ENCODE peak calls at places on chromosome 9, in ten cellular contexts. E, S, M, G, T, X, W, U, D and L are unnamed samples.

GRCh38 chr9:108463927-108464606 is 391.7 kb downstream of the ACTL7B start:
- DNase-seq in E (no peak), S (peak), M (peak), G (no peak), T (no peak), X (peak), W (no peak), U (peak), D (no peak), L (no peak)

GRCh38 chr9:16191237-16191636 is 638.4 kb downstream of the CCDC171 start:
- DNase-seq in E (no peak), S (peak), M (peak), G (no peak), T (no peak), X (peak), W (no peak), U (no peak), D (no peak), L (no peak)

GRCh38 chr9:99831857-99832557 is 10.3 kb downstream of the NR4A3 start:
- DNase-seq in E (no peak), S (no peak), M (no peak), G (no peak), T (no peak), X (no peak), W (no peak), U (no peak), D (no peak), L (no peak)

GRCh38 chr9:133502112-133502511 is 22.6 kb downstream of the MYMK start:
- DNase-seq in E (no peak), S (no peak), M (no peak), G (no peak), T (no peak), X (no peak), W (no peak), U (no peak), D (no peak), L (no peak)

GRCh38 chr9:93127395-93127911 is 6.6 kb downstream of the NINJ1 start:
- DNase-seq in E (no peak), S (peak), M (peak), G (no peak), T (no peak), X (no peak), W (no peak), U (peak), D (peak), L (no peak)

GRCh38 chr9:93080406-93080805 is 15.6 kb upstream of the CARD19 start:
- DNase-seq in E (no peak), S (no peak), M (no peak), G (no peak), T (no peak), X (no peak), W (no peak), U (no peak), D (peak), L (no peak)

GRCh38 chr9:119761737-119762136 is 392.5 kb upstream of the BRINP1 start:
- DNase-seq in E (no peak), S (no peak), M (no peak), G (peak), T (no peak), X (no peak), W (no peak), U (no peak), D (no peak), L (no peak)

GRCh38 chr9:73643379-73644013 is 491.8 kb downstream of the ANXA1 start:
- DNase-seq in E (peak), S (peak), M (peak), G (no peak), T (no peak), X (peak), W (no peak), U (peak), D (no peak), L (no peak)

GRCh38 chr9:89171693-89172092 is 6.9 kb downstream of the SHC3 start:
- DNase-seq in E (no peak), S (no peak), M (no peak), G (no peak), T (no peak), X (no peak), W (no peak), U (no peak), D (no peak), L (no peak)

GRCh38 chr9:98057095-98057799 is 715 bp downstream of the NANS start:
- DNase-seq in E (peak), S (peak), M (peak), G (no peak), T (no peak), X (no peak), W (no peak), U (peak), D (no peak), L (no peak)

GRCh38 chr9:99416007-99416406 is 193.9 kb downstream of the SEC61B start:
- DNase-seq in E (no peak), S (peak), M (peak), G (peak), T (no peak), X (peak), W (peak), U (peak), D (no peak), L (no peak)

GRCh38 chr9:97593960-97594359 is 39.2 kb downstream of the TSTD2 start:
- DNase-seq in E (no peak), S (peak), M (no peak), G (no peak), T (no peak), X (no peak), W (no peak), U (no peak), D (no peak), L (no peak)

GRCh38 chr9:79900754-79901153 is 329.0 kb downstream of the TLE4 start:
- DNase-seq in E (no peak), S (no peak), M (no peak), G (no peak), T (no peak), X (no peak), W (no peak), U (no peak), D (no peak), L (no peak)

GRCh38 chr9:79895232-79895631 is 323.5 kb downstream of the TLE4 start:
- DNase-seq in E (no peak), S (no peak), M (no peak), G (no peak), T (no peak), X (no peak), W (no peak), U (no peak), D (no peak), L (no peak)

DNA sequence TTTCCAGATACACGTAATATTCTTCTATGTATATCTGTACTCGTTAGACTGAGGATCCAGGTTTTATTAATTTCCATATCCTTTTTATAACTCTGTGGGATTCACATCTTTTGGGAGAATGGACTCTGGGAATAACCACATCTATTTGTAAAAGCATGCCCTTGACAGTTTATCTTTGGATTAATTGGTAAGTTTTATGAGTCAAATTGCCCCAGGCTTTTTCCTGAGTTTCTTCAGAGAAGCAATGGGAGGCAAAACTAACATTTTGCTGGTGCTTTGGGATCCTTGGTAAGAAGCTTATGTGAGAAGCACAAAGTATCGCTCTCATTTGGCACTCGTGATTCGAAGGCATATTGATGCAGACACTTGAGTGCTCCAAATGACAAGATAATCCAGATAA is 324.6 kb downstream of the TLE4 start:
- DNase-seq in E (peak), S (no peak), M (no peak), G (no peak), T (no peak), X (no peak), W (peak), U (peak), D (no peak), L (peak)
- H3K4me3 ChIP-seq in E (no peak), S (no peak), M (no peak), G (no peak), T (no peak), X (no peak), W (no peak), U (no peak), D (no peak), L (no peak)

GRCh38 chr9:32385885-32386283 is 1.4 kb downstream of the ACO1 start:
- DNase-seq in E (no peak), S (no peak), M (no peak), G (no peak), T (no peak), X (no peak), W (no peak), U (no peak), D (no peak), L (no peak)
- TF ChIP-seq CTCF in E (no peak), S (no peak), M (no peak), G (no peak), T (no peak), X (no peak), W (no peak), U (no peak), D (no peak), L (no peak)

GRCh38 chr9:72300884-72301283 is 64.1 kb downstream of the ZFAND5 start:
- DNase-seq in E (no peak), S (no peak), M (no peak), G (no peak), T (no peak), X (no peak), W (no peak), U (no peak), D (no peak), L (no peak)

GRCh38 chr9:72309366-72310133 is 55.5 kb downstream of the ZFAND5 start:
- DNase-seq in E (peak), S (no peak), M (no peak), G (no peak), T (no peak), X (no peak), W (no peak), U (no peak), D (no peak), L (no peak)

GRCh38 chr9:72304538-72304937 is 60.5 kb downstream of the ZFAND5 start:
- DNase-seq in E (no peak), S (no peak), M (no peak), G (no peak), T (no peak), X (no peak), W (no peak), U (no peak), D (no peak), L (no peak)

GRCh38 chr9:72306771-72307170 is 58.2 kb downstream of the ZFAND5 start:
- DNase-seq in E (no peak), S (no peak), M (no peak), G (no peak), T (no peak), X (no peak), W (no peak), U (no peak), D (no peak), L (no peak)

DNA sequence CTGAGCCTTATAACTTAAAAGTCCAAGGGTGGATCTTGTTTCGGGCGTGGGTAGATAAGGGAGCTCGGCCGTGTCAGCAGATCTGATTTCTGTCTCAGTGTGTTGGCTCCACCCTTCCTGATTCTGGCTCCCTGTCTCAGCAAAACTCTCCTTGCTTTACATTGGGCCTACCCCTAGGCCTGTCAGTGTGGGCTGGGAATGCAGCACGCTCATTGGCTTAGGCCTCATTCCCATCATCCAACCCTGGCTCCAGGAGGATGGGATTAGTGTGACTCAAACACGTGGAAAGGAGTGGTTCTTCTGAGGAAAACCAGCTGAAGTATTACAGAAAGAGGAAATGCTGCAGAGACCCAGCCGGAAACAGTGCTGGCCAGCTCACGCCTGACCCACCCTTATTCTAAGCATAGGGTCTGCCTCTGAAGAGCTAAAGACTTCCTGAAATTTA is 59.9 kb downstream of the ZFAND5 start:
- DNase-seq in E (no peak), S (peak), M (peak), G (peak), T (peak), X (peak), W (no peak), U (peak), D (peak), L (no peak)
- H3K4me3 ChIP-seq in E (no peak), S (no peak), M (peak), G (no peak), T (no peak), X (no peak), W (no peak), U (no peak), D (peak), L (no peak)

DNA sequence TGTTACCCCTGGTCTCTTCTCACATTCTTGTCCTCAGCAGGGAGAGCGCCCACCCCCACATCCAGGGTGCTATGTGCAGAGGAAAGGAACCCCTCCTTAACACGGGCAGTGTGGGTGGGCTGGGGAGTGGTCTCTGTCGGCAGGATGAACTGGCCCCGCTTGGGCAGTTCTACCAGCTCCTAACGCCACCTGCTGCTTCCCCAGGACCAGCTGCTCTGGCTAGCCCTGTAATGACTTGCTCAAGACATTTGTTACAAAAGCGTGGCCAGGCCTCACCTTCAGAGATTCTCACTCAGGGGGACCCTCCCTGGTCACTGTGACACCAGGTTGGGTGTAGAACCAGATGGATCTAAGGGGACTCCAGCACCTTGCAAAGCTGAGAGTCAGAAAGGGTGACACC is 82.4 kb downstream of the HMCN2 start:
- DNase-seq in E (no peak), S (no peak), M (no peak), G (no peak), T (no peak), X (no peak), W (no peak), U (no peak), D (no peak), L (no peak)
- TF ChIP-seq CTCF in E (no peak), S (no peak), M (no peak), G (no peak), T (no peak), X (no peak), W (no peak), U (no peak), D (no peak), L (peak)

DNA sequence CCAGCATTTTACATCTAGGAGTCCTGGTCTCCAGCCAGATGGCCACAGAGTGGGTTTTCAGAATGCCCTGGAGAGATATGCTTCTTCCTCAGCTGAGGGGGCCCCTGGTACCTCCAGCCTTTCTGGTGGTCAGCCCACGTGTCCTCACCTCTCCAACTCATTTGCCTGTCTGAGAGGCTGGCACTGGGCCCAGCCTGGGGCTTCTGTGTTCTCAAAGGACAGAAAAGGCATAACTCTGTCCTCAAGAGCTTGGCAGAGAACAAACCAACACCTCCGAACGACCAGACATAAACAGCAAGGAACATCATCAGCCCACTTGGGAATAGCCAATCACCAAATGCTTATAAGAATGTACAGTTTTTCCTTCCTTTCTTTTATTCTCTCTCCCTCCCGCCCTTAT is 17.1 kb downstream of the ENG start:
- DNase-seq in E (no peak), S (peak), M (peak), G (no peak), T (no peak), X (peak), W (no peak), U (peak), D (no peak), L (no peak)
- H3K4me3 ChIP-seq in E (no peak), S (no peak), M (no peak), G (no peak), T (no peak), X (no peak), W (no peak), U (no peak), D (no peak), L (no peak)